ENCODE peak calls at places on chromosome 1, in six cellular contexts. A, B, D, P, I and K are unnamed samples.

GRCh38 chr1:36153476-36153875 is 2.5 kb upstream of the MAP7D1 start:
- DNase-seq in A (no peak), B (no peak), D (no peak), P (no peak), I (no peak), K (no peak)

GRCh38 chr1:38826262-38826661 is 33.3 kb downstream of the RRAGC start:
- DNase-seq in A (no peak), B (no peak), D (no peak), P (no peak), I (no peak), K (no peak)

GRCh38 chr1:231690072-231690471 is 63.5 kb downstream of the DISC1 start:
- DNase-seq in A (no peak), B (no peak), D (no peak), P (no peak), I (peak; percentile 21), K (no peak)

GRCh38 chr1:160244209-160244608 is 18.1 kb downstream of the DCAF8 start:
- DNase-seq in A (no peak), B (no peak), D (no peak), P (no peak), I (no peak), K (no peak)

GRCh38 chr1:25199876-25200620 is 32.3 kb downstream of the SYF2 start:
- DNase-seq in A (no peak), B (no peak), D (no peak), P (no peak), I (no peak), K (no peak)

GRCh38 chr1:107141491-107142369 is 891 bp downstream of the NTNG1 start:
- DNase-seq in A (no peak), B (no peak), D (no peak), P (no peak), I (peak; percentile 73), K (no peak)

GRCh38 chr1:80593197-80593596 is 1207.5 kb upstream of the ADGRL2 start:
- DNase-seq in A (no peak), B (no peak), D (no peak), P (no peak), I (no peak), K (no peak)

GRCh38 chr1:22738069-22738435 is 27.4 kb downstream of the EPHB2 start:
- DNase-seq in A (no peak), B (no peak), D (no peak), P (no peak), I (no peak), K (no peak)

GRCh38 chr1:84146375-84147032 is 2.4 kb downstream of the PRKACB start:
- DNase-seq in A (no peak), B (no peak), D (no peak), P (no peak), I (no peak), K (no peak)

GRCh38 chr1:29237906-29238600 is 1.7 kb downstream of the PTPRU start:
- DNase-seq in A (no peak), B (peak; percentile 62), D (peak; percentile 44), P (peak; percentile 37), I (peak; percentile 75), K (no peak)

GRCh38 chr1:29240400-29240837 is 4.1 kb downstream of the PTPRU start:
- DNase-seq in A (no peak), B (no peak), D (no peak), P (no peak), I (peak; percentile 96), K (no peak)

GRCh38 chr1:29236993-29237905 is 927 bp downstream of the PTPRU start:
- DNase-seq in A (no peak), B (no peak), D (peak; percentile 44), P (peak; percentile 48), I (peak; percentile 57), K (peak; percentile 79)

GRCh38 chr1:29239142-29239541 is 2.8 kb downstream of the PTPRU start:
- DNase-seq in A (no peak), B (peak; percentile 77), D (no peak), P (peak; percentile 77), I (no peak), K (no peak)

DNA sequence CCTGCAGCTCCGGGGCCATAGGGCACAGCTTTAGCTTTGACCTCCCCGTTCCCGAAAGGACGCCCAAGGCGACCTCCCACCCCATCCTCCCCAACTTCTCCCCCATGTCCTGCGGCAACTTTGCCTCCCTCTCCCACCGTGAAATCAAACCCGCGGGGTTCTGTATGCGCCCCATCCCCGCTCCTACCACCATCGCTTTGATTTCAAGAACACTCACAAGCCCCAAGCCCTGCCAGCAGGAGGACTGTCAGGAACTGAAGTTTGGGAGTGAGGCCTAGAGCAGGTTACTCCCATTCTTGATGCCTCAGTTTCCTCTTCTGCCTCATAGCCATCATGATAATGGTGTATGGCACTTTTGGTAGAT is 2.3 kb downstream of the PTPRU start:
- DNase-seq in A (no peak), B (no peak), D (no peak), P (no peak), I (peak; percentile 47), K (no peak)
- H3K27ac ChIP-seq in A (no peak overlapping the region), B (peak overlapping the region; percentile 84), D (peak overlapping the region; percentile 80), P (no peak overlapping the region), I (no peak overlapping the region), K (no peak overlapping the region)

GRCh38 chr1:66562561-66562960 is 28.6 kb downstream of the SGIP1 start:
- DNase-seq in A (no peak), B (no peak), D (no peak), P (no peak), I (no peak), K (no peak)
- H3K4me3 ChIP-seq in A (no peak overlapping the region), B (no peak overlapping the region), D (no peak overlapping the region), P (no peak overlapping the region), I (no peak overlapping the region), K (no peak overlapping the region)

GRCh38 chr1:89821322-89822108 is 683 bp downstream of the LRRC8D start:
- DNase-seq in A (peak; percentile 38), B (peak; percentile 55), D (peak; percentile 55), P (peak; percentile 49), I (peak; percentile 84), K (peak; percentile 74)

GRCh38 chr1:89822999-89823628 is 2.3 kb downstream of the LRRC8D start:
- DNase-seq in A (no peak), B (no peak), D (no peak), P (no peak), I (no peak), K (no peak)

GRCh38 chr1:89823679-89824292 is 3.0 kb downstream of the LRRC8D start:
- DNase-seq in A (no peak), B (no peak), D (no peak), P (no peak), I (no peak), K (no peak)

GRCh38 chr1:89822109-89822962 is 1.5 kb downstream of the LRRC8D start:
- DNase-seq in A (no peak), B (no peak), D (no peak), P (no peak), I (peak; percentile 77), K (no peak)

DNA sequence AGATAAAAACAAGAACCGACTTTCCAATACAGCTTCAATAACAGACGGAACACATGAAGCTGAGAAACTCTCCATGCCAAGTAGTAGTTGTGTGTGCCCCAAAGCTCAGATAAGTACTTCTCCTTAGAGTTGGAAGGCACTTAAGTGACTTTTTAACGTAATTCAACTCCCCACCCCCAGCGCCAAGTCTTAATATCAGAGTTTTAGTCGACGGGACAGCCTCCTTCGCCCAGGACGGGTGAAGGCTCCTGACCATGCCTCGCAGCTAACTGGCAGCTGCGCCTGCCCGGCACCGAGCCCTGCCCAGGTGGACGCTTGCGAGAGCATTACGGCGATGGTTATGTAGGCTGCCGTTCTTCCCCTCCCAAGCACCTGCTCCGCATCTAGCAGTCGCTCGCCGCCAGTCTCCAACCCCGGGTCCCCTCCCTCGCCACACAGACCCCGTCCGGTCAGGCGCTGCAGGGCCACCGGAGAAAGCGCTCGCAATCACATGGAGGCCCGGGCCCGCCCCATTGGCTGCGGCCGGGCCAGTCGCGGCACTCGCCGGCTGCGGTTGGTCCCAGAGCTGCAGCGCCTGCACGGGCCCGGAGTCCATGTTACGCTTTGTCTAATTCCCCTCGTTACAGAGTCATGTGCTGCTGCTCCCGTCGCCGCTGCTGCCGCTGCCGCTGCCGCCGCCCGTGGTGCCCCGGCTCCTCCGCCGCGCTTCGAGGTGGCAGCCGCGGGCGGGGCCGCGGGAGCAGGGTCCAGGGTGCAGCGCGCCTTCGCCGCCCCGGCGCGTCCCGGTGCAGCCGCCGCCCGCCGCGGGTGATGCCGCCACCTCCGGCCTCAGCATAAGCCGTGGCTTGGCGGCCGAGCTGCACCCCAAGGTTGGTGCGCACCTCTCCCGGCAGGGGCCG is at the start of gene LRRC8D:
- DNase-seq in A (peak; percentile 89), B (peak; percentile 82), D (peak; percentile 86), P (peak; percentile 85), I (peak; percentile 94), K (peak; percentile 91)
- TF ChIP-seq CTCF in A (no peak), B (peak; percentile 11), D (no peak), P (no peak), I (no peak), K (no peak)

GRCh38 chr1:5296135-5296930 is 641.9 kb downstream of the AJAP1 start:
- DNase-seq in A (no peak), B (no peak), D (no peak), P (no peak), I (no peak), K (no peak)

GRCh38 chr1:5297878-5298239 is 643.5 kb downstream of the AJAP1 start:
- DNase-seq in A (no peak), B (no peak), D (no peak), P (no peak), I (no peak), K (no peak)

GRCh38 chr1:5298376-5298775 is 644.0 kb downstream of the AJAP1 start:
- DNase-seq in A (no peak), B (no peak), D (no peak), P (no peak), I (no peak), K (no peak)

GRCh38 chr1:5297199-5297877 is 642.9 kb downstream of the AJAP1 start:
- DNase-seq in A (no peak), B (no peak), D (no peak), P (no peak), I (no peak), K (peak; percentile 21)
- H3K27ac ChIP-seq in A (no peak overlapping the region), B (no peak overlapping the region), D (no peak overlapping the region), P (no peak overlapping the region), I (no peak overlapping the region), K (no peak overlapping the region)